ENCODE peak calls at places on chromosomes 16 and 17, in seven cellular contexts. Q is neural progenitor cell, C is HCT116, H is MM.1S, X is GM23338, S is PC-3, K is hepatocyte. Z is an unnamed sample.

GRCh38 chr16:48384305-48384981 is 770 bp downstream of the SIAH1 start:
- DNase-seq in Q (peak), C (no peak), H (peak), X (peak), S (peak), K (peak), Z (peak)

GRCh38 chr16:74607310-74607966 is 524 bp upstream of the GLG1 start:
- DNase-seq in Q (no peak), C (no peak), H (no peak), X (no peak), S (no peak), K (no peak), Z (no peak)

GRCh38 chr16:65917466-65917865 is 449.0 kb upstream of the CDH5 start:
- DNase-seq in Q (no peak), C (no peak), H (no peak), X (no peak), S (no peak), K (no peak), Z (no peak)

GRCh38 chr16:68401871-68402747 is 46.2 kb downstream of the SMPD3 start:
- DNase-seq in Q (no peak), C (no peak), H (no peak), X (no peak), S (peak), K (no peak), Z (no peak)

GRCh38 chr16:8774208-8774607 is 23.2 kb downstream of the TMEM186 start:
- DNase-seq in Q (no peak), C (no peak), H (no peak), X (no peak), S (no peak), K (no peak), Z (no peak)

GRCh38 chr16:89322381-89323119 is 105.0 kb downstream of the ZNF778 start:
- DNase-seq in Q (peak), C (no peak), H (no peak), X (peak), S (peak), K (peak), Z (no peak)

GRCh38 chr17:45388604-45389325 is 43.9 kb downstream of the ARHGAP27 start:
- DNase-seq in Q (no peak), C (no peak), H (no peak), X (no peak), S (peak), K (no peak), Z (no peak)

GRCh38 chr16:27761816-27762215 is 211.9 kb downstream of the KATNIP start:
- DNase-seq in Q (no peak), C (no peak), H (no peak), X (no peak), S (no peak), K (no peak), Z (no peak)

GRCh38 chr16:88317619-88317977 is 65.2 kb upstream of the ZNF469 start:
- DNase-seq in Q (no peak), C (no peak), H (no peak), X (no peak), S (no peak), K (no peak), Z (no peak)

GRCh38 chr16:84451781-84452180 is 52.7 kb downstream of the MEAK7 start:
- DNase-seq in Q (no peak), C (no peak), H (no peak), X (no peak), S (no peak), K (no peak), Z (no peak)

GRCh38 chr16:65122974-65123845 is 1.3 kb upstream of the CDH11 start:
- DNase-seq in Q (peak), C (no peak), H (no peak), X (peak), S (peak), K (peak), Z (no peak)

GRCh38 chr16:75023019-75023418 is 24.2 kb downstream of the ZNRF1 start:
- DNase-seq in Q (no peak), C (no peak), H (no peak), X (no peak), S (no peak), K (no peak), Z (no peak)

GRCh38 chr16:73012341-73012740 is 35.6 kb downstream of the ZFHX3 start:
- DNase-seq in Q (no peak), C (no peak), H (no peak), X (no peak), S (no peak), K (no peak), Z (no peak)

GRCh38 chr17:83144421-83145357 is 65.3 kb downstream of the METRNL start:
- DNase-seq in Q (no peak), C (no peak), H (no peak), X (no peak), S (no peak), K (no peak), Z (no peak)

GRCh38 chr16:11833951-11834695 is 17.2 kb downstream of the RSL1D1 start:
- DNase-seq in Q (no peak), C (no peak), H (no peak), X (no peak), S (peak), K (peak), Z (no peak)

GRCh38 chr16:79928142-79928735 is 327.7 kb upstream of the MAF start:
- DNase-seq in Q (no peak), C (no peak), H (no peak), X (no peak), S (no peak), K (no peak), Z (no peak)

GRCh38 chr16:66691234-66691633 is 5.3 kb downstream of the CMTM4 start:
- DNase-seq in Q (no peak), C (no peak), H (no peak), X (no peak), S (no peak), K (no peak), Z (no peak)

GRCh38 chr16:24075929-24076716 is 180.0 kb upstream of the CACNG3 start:
- DNase-seq in Q (peak), C (peak), H (peak), X (peak), S (peak), K (peak), Z (peak)

GRCh38 chr16:31200821-31201510 is 1.6 kb downstream of the PYCARD start:
- DNase-seq in Q (no peak), C (no peak), H (no peak), X (no peak), S (peak), K (no peak), Z (peak)

GRCh38 chr16:78288915-78289314 is 189.5 kb downstream of the WWOX start:
- DNase-seq in Q (no peak), C (no peak), H (no peak), X (no peak), S (no peak), K (no peak), Z (no peak)

GRCh38 chr17:39294060-39294459 is 68.3 kb upstream of the STAC2 start:
- DNase-seq in Q (no peak), C (no peak), H (no peak), X (no peak), S (no peak), K (no peak), Z (no peak)

GRCh38 chr16:519425-519824 is 8.1 kb upstream of the CAPN15 start:
- DNase-seq in Q (no peak), C (no peak), H (no peak), X (no peak), S (no peak), K (no peak), Z (no peak)

GRCh38 chr16:85398050-85398451 is 215.1 kb upstream of the GSE1 start:
- DNase-seq in Q (no peak), C (no peak), H (no peak), X (no peak), S (no peak), K (no peak), Z (no peak)

GRCh38 chr16:9351841-9352434 is 260.5 kb downstream of the HAPSTR1 start:
- DNase-seq in Q (peak), C (no peak), H (no peak), X (no peak), S (no peak), K (no peak), Z (no peak)

GRCh38 chr16:22813946-22814325 is at the start of gene HS3ST2:
- DNase-seq in Q (peak), C (no peak), H (no peak), X (peak), S (no peak), K (peak), Z (no peak)

DNA sequence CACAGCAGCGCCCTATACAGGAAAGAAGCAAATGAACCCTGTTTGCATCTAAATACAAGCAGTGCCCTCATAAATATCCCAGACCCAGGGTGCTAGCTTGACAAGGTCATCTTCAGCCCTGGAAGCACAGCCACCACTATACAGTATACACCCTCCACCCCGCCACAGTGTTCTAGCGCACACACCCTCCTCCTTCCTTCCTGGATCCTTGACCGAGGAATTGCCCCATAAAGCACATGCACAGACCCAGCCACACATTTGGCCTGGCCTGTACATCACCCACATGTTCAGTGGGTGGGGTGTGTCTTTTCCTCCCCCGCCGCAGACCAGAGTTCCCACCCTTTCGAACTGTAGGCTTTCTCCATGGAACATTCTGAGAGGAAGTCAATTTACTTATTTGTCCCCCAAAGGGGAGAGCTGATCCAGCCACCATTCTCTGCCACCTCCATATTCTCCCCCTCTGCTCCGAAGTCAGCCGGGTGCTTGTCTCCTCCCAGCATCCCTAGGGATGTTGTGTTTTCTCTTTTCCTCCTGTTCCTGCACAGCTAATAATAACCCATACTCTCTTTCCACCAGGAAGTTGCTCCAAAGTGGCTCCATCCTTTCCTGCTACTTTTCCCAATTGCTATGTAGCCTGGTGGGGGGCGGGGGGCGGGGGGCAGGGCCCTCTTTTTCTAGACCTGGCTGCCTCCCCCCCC is 6.6 kb downstream of the ABI3 start:
- DNase-seq in Q (no peak), C (no peak), H (no peak), X (no peak), S (no peak), K (no peak), Z (no peak)
- TF ChIP-seq EZH2phosphoT487 in Q (no peak), C (no peak), H (no peak), X (no peak), S (no peak), K (no peak), Z (no peak)

DNA sequence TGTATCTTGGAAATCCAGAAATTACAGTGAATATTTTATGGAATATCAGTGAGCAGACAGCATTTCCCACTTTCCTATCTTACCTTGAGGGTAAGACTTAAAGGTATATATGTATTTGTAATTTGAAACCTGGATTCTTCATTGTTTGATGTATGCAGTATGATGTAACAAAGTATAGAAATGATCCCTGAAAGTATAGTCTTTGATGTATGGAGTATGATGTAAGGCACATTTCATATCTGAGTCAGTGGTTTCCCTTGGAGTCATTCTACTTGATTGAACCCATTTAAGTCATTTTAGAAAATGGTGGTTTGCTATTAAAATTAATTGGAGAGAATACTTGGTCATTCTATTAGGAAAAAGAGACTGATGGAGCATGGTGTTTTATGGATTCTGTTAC is 10.1 kb downstream of the AMZ2 start:
- DNase-seq in Q (no peak), C (no peak), H (no peak), X (no peak), S (no peak), K (no peak), Z (no peak)
- H3K4me2 ChIP-seq in Q (no peak), C (no peak), H (no peak), X (no peak), S (no peak), K (no peak), Z (peak)

GRCh38 chr16:3480901-3481695 is 14.2 kb downstream of the C16orf90 start:
- DNase-seq in Q (no peak), C (no peak), H (no peak), X (peak), S (no peak), K (no peak), Z (no peak)
- TF ChIP-seq CTCF in Q (no peak), C (no peak), H (no peak), X (peak), S (no peak), K (no peak), Z (no peak)

GRCh38 chr16:3715430-3715829 is 1.9 kb downstream of the TRAP1 start:
- DNase-seq in Q (no peak), C (no peak), H (no peak), X (no peak), S (no peak), K (no peak), Z (no peak)
- TF ChIP-seq EZH2phosphoT487 in Q (no peak), C (no peak), H (no peak), X (no peak), S (no peak), K (no peak), Z (no peak)

GRCh38 chr17:13508916-13509315 is 92.8 kb downstream of the HS3ST3A1 start:
- DNase-seq in Q (no peak), C (no peak), H (no peak), X (no peak), S (no peak), K (no peak), Z (no peak)
- H3K4me2 ChIP-seq in Q (peak), C (no peak), H (peak), X (no peak), S (peak), K (no peak), Z (no peak)

GRCh38 chr17:33038740-33039139 is 47.1 kb downstream of the SPACA3 start:
- DNase-seq in Q (peak), C (peak), H (no peak), X (peak), S (peak), K (peak), Z (peak)
- TF ChIP-seq CTCF in Q (peak), C (peak), H (peak), X (peak), S (peak), K (peak), Z (peak)

GRCh38 chr16:81600275-81600674 is 155.7 kb downstream of the CMIP start:
- DNase-seq in Q (peak), C (no peak), H (no peak), X (no peak), S (peak), K (peak), Z (no peak)
- TF ChIP-seq EZH2phosphoT487 in Q (no peak), C (no peak), H (no peak), X (no peak), S (no peak), K (no peak), Z (no peak)

GRCh38 chr17:8337802-8338744 is 1.6 kb upstream of the ODF4 start:
- DNase-seq in Q (peak), C (no peak), H (no peak), X (peak), S (no peak), K (no peak), Z (no peak)
- H3K4me2 ChIP-seq in Q (peak), C (no peak), H (no peak), X (peak), S (no peak), K (peak), Z (no peak)

DNA sequence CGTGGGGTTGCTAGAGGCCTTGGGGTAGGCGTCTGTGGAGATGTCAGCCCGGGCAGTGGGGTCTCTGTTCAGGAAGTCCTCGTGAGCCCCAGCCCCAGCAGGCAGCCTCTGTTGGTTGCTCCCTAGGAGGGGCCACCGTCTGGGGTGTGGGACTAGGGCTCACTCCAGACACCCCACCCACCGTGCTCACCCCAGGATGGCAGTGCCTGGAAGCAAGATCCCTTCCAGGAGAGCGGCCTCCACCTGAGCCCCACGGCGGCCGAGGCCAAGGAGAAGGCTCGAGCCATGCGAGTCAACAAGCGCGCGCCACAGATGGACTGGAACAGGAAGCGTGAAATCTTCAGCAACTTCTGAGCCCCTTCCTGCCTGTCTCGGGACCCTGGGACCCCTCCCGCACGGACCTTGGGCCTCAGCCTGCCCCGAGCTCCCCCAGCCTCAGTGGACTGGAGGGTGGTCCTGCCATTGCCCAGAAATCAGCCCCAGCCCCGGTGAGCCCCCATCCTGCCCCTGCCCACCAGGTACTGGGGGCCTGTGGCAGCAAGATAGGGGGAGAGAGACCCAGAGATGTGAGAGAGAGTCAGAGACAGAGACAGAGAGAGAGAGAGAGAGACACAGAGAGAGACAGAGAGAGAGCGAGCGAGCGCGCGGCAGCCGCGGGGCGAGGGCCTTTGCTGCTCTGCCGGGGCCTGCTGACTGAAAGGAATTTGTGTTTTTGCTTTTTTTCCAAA is 9.8 kb downstream of the NTHL1 start:
- DNase-seq in Q (no peak), C (no peak), H (no peak), X (no peak), S (no peak), K (no peak), Z (no peak)
- TF ChIP-seq CTCF in Q (no peak), C (no peak), H (no peak), X (no peak), S (no peak), K (no peak), Z (no peak)

GRCh38 chr16:26561303-26561702 is 505.4 kb upstream of the C16orf82 start:
- DNase-seq in Q (no peak), C (no peak), H (no peak), X (no peak), S (no peak), K (no peak), Z (no peak)

DNA sequence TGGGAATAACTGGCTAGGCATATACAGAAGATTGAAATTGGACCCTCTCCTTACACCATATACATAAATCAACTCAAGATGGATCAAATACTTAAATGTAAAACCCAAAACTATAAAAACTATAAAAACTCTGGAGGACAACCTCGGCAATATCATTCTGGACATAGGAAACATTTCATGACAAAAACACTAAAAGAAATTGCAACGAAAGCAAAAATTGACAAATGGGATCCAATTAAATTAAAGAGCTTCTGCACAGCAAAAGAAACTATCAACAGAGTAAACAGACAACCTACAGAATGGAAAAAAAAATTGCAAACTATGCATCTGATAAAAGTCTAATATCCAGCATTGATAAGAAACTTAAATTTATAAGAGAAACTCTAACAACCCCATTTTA is 503.7 kb upstream of the C16orf82 start:
- DNase-seq in Q (no peak), C (no peak), H (no peak), X (no peak), S (no peak), K (no peak), Z (no peak)
- TF ChIP-seq EZH2phosphoT487 in Q (no peak), C (no peak), H (no peak), X (no peak), S (no peak), K (no peak), Z (no peak)

Z was measured in OCI-LY7.